ENCODE peak calls at places on chromosomes 6 and 20, in eight cellular contexts. S is activated CD4-positive, alpha-beta T cell treated with anti-CD3 and anti-CD28 coated beads, Interleukin-2, amount 50 U/mL, for 24 hours; R is NCI-H510A treated with DMSO at 0.1 percent for 48 hours; X is C1 segment of cervical spinal cord; G is type B pancreatic cell; B is germinal center; U is substantia nigra; E is NCI-H446 treated with DMSO at 0.1 percent for 48 hours. F is an unnamed sample.

GRCh38 chr20:49275634-49276033 is 2.2 kb downstream of the ZNFX1 start:
- DNase-seq in S (no peak), R (no peak), X (no peak), G (no peak), B (no peak), U (no peak), E (no peak), F (no peak)

GRCh38 chr6:2485116-2485515 is 239.7 kb upstream of the GMDS start:
- DNase-seq in S (no peak), R (peak; percentile 18), X (no peak), G (no peak), B (no peak), U (no peak), E (peak; percentile 38), F (no peak)

GRCh38 chr20:63590218-63591146 is 16.4 kb upstream of the HELZ2 start:
- DNase-seq in S (no peak), R (no peak), X (no peak), G (no peak), B (no peak), U (no peak), E (no peak), F (no peak)

GRCh38 chr6:156557269-156557885 is 219.8 kb upstream of the ARID1B start:
- DNase-seq in S (no peak), R (peak; percentile 85), X (peak; percentile 29), G (no peak), B (no peak), U (peak; percentile 18), E (no peak), F (peak; percentile 51)

GRCh38 chr6:30847971-30848441 is 36.3 kb upstream of the DDR1 start:
- DNase-seq in S (no peak), R (no peak), X (no peak), G (no peak), B (no peak), U (no peak), E (no peak), F (no peak)

GRCh38 chr6:104409913-104410312 is 449.8 kb downstream of the HACE1 start:
- DNase-seq in S (no peak), R (no peak), X (no peak), G (no peak), B (no peak), U (no peak), E (no peak), F (no peak)

GRCh38 chr6:139482184-139482751 is 107.8 kb upstream of the CITED2 start:
- DNase-seq in S (no peak), R (no peak), X (no peak), G (no peak), B (no peak), U (no peak), E (no peak), F (no peak)

GRCh38 chr20:38134427-38135281 is 30.4 kb downstream of the TGM2 start:
- DNase-seq in S (no peak), R (no peak), X (no peak), G (no peak), B (no peak), U (no peak), E (no peak), F (no peak)

GRCh38 chr6:6227896-6228295 is 92.6 kb downstream of the F13A1 start:
- DNase-seq in S (no peak), R (no peak), X (no peak), G (no peak), B (no peak), U (no peak), E (no peak), F (no peak)

GRCh38 chr6:16704706-16705402 is 56.4 kb downstream of the ATXN1 start:
- DNase-seq in S (no peak), R (no peak), X (no peak), G (no peak), B (no peak), U (no peak), E (no peak), F (no peak)